ENCODE peak calls at places on chromosomes 13 and 19, in six cellular contexts. J is brain microvascular endothelial cell; G is CD8-positive, alpha-beta memory T cell; D is left ventricle myocardium inferior; K is CD4-positive, alpha-beta T cell; Q is body of pancreas. W is an unnamed sample.

GRCh38 chr19:917323-918151 is at the start of gene KISS1R:
- DNase-seq in J (no peak), G (peak; percentile 46), D (no peak), K (peak; percentile 64), Q (peak; percentile 42), W (no peak)

GRCh38 chr19:662207-662961 is 630 bp downstream of the RNF126 start:
- DNase-seq in J (no peak), G (peak; percentile 74), D (no peak), K (peak; percentile 69), Q (peak; percentile 59), W (no peak)

GRCh38 chr13:67763316-67763715 is 533.2 kb upstream of the PCDH9 start:
- DNase-seq in J (no peak), G (no peak), D (no peak), K (no peak), Q (no peak), W (no peak)

GRCh38 chr19:39111593-39112199 is 13.9 kb upstream of the PAK4 start:
- DNase-seq in J (no peak), G (no peak), D (no peak), K (no peak), Q (peak; percentile 24), W (no peak)

GRCh38 chr13:45925151-45925550 is 73.6 kb upstream of the SIAH3 start:
- DNase-seq in J (peak; percentile 8), G (no peak), D (no peak), K (no peak), Q (no peak), W (no peak)

GRCh38 chr19:49851456-49852259 is 699 bp downstream of the PTOV1 start:
- DNase-seq in J (no peak), G (peak; percentile 35), D (no peak), K (peak; percentile 39), Q (peak; percentile 47), W (no peak)

GRCh38 chr13:35744144-35744543 is 267.7 kb upstream of the MAB21L1 start:
- DNase-seq in J (no peak), G (no peak), D (no peak), K (no peak), Q (no peak), W (no peak)

GRCh38 chr13:19604306-19604705 is 29.2 kb upstream of the MPHOSPH8 start:
- DNase-seq in J (no peak), G (no peak), D (no peak), K (no peak), Q (no peak), W (no peak)

GRCh38 chr13:80084086-80084676 is 256.7 kb downstream of the SPRY2 start:
- DNase-seq in J (peak; percentile 83), G (no peak), D (no peak), K (no peak), Q (no peak), W (no peak)

GRCh38 chr19:1445932-1446712 is 3.8 kb upstream of the APC2 start:
- DNase-seq in J (no peak), G (no peak), D (no peak), K (no peak), Q (no peak), W (peak; percentile 51)

GRCh38 chr19:33250500-33250899 is 24.9 kb upstream of the SLC7A10 start:
- DNase-seq in J (no peak), G (no peak), D (no peak), K (no peak), Q (no peak), W (no peak)

GRCh38 chr19:6402058-6402457 is 9.1 kb upstream of the GTF2F1 start:
- DNase-seq in J (no peak), G (no peak), D (no peak), K (no peak), Q (no peak), W (no peak)

GRCh38 chr13:103568314-103568713 is 502.1 kb upstream of the SLC10A2 start:
- DNase-seq in J (no peak), G (no peak), D (no peak), K (no peak), Q (no peak), W (no peak)

GRCh38 chr13:50936681-50937080 is 27.1 kb downstream of the RNASEH2B start:
- DNase-seq in J (no peak), G (no peak), D (no peak), K (no peak), Q (no peak), W (no peak)

GRCh38 chr13:43905435-43906031 is 25.8 kb downstream of the LACC1 start:
- DNase-seq in J (peak; percentile 60), G (peak; percentile 46), D (no peak), K (no peak), Q (peak; percentile 51), W (no peak)

GRCh38 chr19:49637865-49638350 is 2.0 kb downstream of the RRAS start:
- DNase-seq in J (peak; percentile 62), G (no peak), D (peak; percentile 92), K (no peak), Q (peak; percentile 79), W (no peak)

GRCh38 chr13:77326905-77327604 is at the start of gene MYCBP2:
- DNase-seq in J (peak; percentile 97), G (peak; percentile 98), D (peak; percentile 96), K (peak; percentile 97), Q (peak; percentile 97), W (peak; percentile 93)

GRCh38 chr13:77330009-77330471 is 3.1 kb upstream of the MYCBP2 start:
- DNase-seq in J (no peak), G (no peak), D (no peak), K (no peak), Q (no peak), W (no peak)

GRCh38 chr13:77331421-77331820 is 4.5 kb upstream of the MYCBP2 start:
- DNase-seq in J (no peak), G (no peak), D (no peak), K (no peak), Q (no peak), W (no peak)

GRCh38 chr13:77329133-77330008 is 2.5 kb upstream of the MYCBP2 start:
- DNase-seq in J (peak; percentile 92), G (peak; percentile 92), D (peak; percentile 80), K (peak; percentile 84), Q (peak; percentile 87), W (peak; percentile 67)

DNA sequence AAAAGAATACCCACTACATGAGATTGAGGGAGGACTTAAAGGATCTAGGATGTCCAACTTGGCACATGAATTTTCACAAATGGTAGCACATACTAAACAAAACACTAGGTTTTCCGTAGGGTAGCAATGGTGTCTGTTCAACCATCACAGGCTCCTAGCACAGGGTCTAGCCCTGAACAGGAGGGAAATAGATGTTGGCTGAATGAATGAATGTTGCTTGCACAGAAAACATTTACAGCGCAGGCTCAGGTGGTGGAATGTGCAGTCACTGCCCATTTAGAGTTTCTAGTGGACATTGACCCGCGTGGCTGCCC is 1.9 kb upstream of the MYCBP2 start:
- DNase-seq in J (no peak), G (no peak), D (no peak), K (no peak), Q (no peak), W (no peak)
- H3K27ac ChIP-seq in J (no peak overlapping the region), G (peak overlapping the region; percentile 69), D (peak overlapping the region; percentile 91), K (peak overlapping the region; percentile 86), Q (peak overlapping the region; percentile 66), W (peak overlapping the region; percentile 95)

DNA sequence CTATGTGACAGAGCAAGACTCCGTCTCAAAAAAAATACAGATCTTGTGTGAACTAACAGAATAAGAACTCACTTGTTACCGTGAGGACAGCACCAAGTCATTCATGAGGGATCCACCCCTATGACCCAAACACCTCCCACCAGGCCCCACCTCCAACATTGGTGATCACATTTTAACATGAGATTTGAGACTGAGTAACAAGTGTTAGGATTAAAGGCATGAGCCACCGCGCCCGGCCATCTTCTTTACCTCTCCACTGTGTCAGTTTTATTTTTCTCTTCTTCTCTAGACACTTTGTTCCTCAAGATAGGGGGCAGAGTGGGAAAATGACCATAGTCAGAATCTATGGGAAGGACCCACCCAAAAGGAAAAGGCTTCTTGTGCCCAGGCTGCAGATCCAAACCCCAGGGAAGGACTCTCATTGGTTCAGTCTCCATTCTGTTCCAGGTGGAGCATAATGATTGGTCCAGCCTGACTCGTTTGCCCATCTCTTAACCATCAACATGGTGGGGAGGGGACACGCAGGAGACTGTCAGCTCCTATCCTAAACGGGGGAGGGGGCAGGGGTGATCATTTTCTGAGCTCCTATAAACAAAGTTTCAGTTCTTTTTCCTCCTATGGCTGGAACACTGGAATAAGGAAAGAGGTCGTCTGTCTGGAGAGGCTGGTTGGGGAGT is 1.3 kb upstream of the CALM3 start:
- DNase-seq in J (no peak), G (no peak), D (no peak), K (no peak), Q (no peak), W (no peak)
- H3K27ac ChIP-seq in J (peak overlapping the region; percentile 100), G (peak overlapping the region; percentile 100), D (peak overlapping the region; percentile 98), K (peak overlapping the region; percentile 100), Q (peak overlapping the region; percentile 98), W (peak overlapping the region; percentile 100)

GRCh38 chr19:29383696-29384095 is 142.1 kb upstream of the VSTM2B start:
- DNase-seq in J (no peak), G (no peak), D (no peak), K (no peak), Q (no peak), W (no peak)
- H3K27ac ChIP-seq in J (no peak overlapping the region), G (no peak overlapping the region), D (no peak overlapping the region), K (no peak overlapping the region), Q (no peak overlapping the region), W (no peak overlapping the region)

GRCh38 chr19:46955114-46955812 is 64.4 kb upstream of the NPAS1 start:
- DNase-seq in J (no peak), G (peak; percentile 44), D (no peak), K (peak; percentile 11), Q (no peak), W (no peak)

GRCh38 chr19:46955813-46956371 is 63.7 kb upstream of the NPAS1 start:
- DNase-seq in J (no peak), G (no peak), D (no peak), K (no peak), Q (no peak), W (no peak)

GRCh38 chr19:46952874-46953273 is 66.8 kb upstream of the NPAS1 start:
- DNase-seq in J (no peak), G (no peak), D (no peak), K (no peak), Q (no peak), W (no peak)

GRCh38 chr19:46953955-46954501 is 65.6 kb upstream of the NPAS1 start:
- DNase-seq in J (no peak), G (no peak), D (no peak), K (no peak), Q (no peak), W (no peak)

DNA sequence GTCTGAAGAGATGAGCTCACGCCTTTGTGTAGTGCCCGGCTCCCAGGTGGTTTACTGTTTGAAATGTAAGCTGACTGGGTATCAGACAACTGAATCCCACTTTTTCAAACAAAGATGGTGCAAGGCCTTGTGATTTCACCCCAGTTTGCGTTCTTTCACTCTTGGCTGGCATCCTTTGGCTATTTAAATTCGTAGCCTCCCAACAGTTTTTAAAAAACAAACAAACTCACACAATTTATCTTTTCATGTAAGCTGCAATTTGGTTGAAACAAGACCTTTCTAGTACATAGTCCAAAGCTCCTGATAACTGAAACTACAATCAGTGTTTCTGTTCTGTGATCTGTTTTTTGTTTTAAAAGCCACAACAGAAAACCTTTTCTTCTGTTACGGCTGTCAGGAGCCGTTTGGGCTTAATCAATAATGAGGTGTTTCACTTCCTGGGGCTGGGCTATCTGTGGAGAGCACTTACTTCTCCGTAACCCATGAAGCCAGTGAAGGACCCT is 65.1 kb upstream of the NPAS1 start:
- DNase-seq in J (no peak), G (no peak), D (no peak), K (no peak), Q (no peak), W (no peak)
- H3K27ac ChIP-seq in J (peak overlapping the region; percentile 72), G (peak overlapping the region; percentile 76), D (peak overlapping the region; percentile 40), K (peak overlapping the region; percentile 52), Q (peak overlapping the region; percentile 5), W (peak overlapping the region; percentile 60)